ENCODE peak calls at places on chromosomes 2 and 18, in five cellular contexts. One of them, this sample, is unnamed.

GRCh38 chr18:44630118-44630517 is 50.6 kb upstream of the SETBP1 start:
- DNase-seq in NCI-H1105 treated with DMSO at 0.1 percent for 48 hours: no peak
- DNase-seq in cardiac muscle cell: no peak
- DNase-seq in NCI-H345: no peak
- DNase-seq in Jurkat, Clone E6-1: no peak
- DNase-seq in this sample: no peak

GRCh38 chr2:138974651-138975050 is 194.5 kb upstream of the NXPH2 start:
- DNase-seq in NCI-H1105 treated with DMSO at 0.1 percent for 48 hours: no peak
- DNase-seq in cardiac muscle cell: no peak
- DNase-seq in NCI-H345: no peak
- DNase-seq in Jurkat, Clone E6-1: no peak
- DNase-seq in this sample: no peak

GRCh38 chr2:18830962-18831361 is 241.6 kb upstream of the NT5C1B start:
- DNase-seq in NCI-H1105 treated with DMSO at 0.1 percent for 48 hours: no peak
- DNase-seq in cardiac muscle cell: no peak
- DNase-seq in NCI-H345: no peak
- DNase-seq in Jurkat, Clone E6-1: no peak
- DNase-seq in this sample: no peak

GRCh38 chr2:222722327-222722946 is 51.0 kb downstream of the MOGAT1 start:
- DNase-seq in NCI-H1105 treated with DMSO at 0.1 percent for 48 hours: no peak
- DNase-seq in cardiac muscle cell: no peak
- DNase-seq in NCI-H345: no peak
- DNase-seq in Jurkat, Clone E6-1: no peak
- DNase-seq in this sample: no peak

GRCh38 chr2:51813245-51813644 is 781.3 kb upstream of the NRXN1 start:
- DNase-seq in NCI-H1105 treated with DMSO at 0.1 percent for 48 hours: no peak
- DNase-seq in cardiac muscle cell: no peak
- DNase-seq in NCI-H345: no peak
- DNase-seq in Jurkat, Clone E6-1: no peak
- DNase-seq in this sample: no peak

GRCh38 chr2:216339456-216340279 is 32.6 kb downstream of the MARCHF4 start:
- DNase-seq in NCI-H1105 treated with DMSO at 0.1 percent for 48 hours: peak; percentile 77
- DNase-seq in cardiac muscle cell: peak; percentile 57
- DNase-seq in NCI-H345: peak; percentile 90
- DNase-seq in Jurkat, Clone E6-1: no peak
- DNase-seq in this sample: peak; percentile 75

GRCh38 chr2:168524005-168524404 is 67.9 kb downstream of the CERS6 start:
- DNase-seq in NCI-H1105 treated with DMSO at 0.1 percent for 48 hours: no peak
- DNase-seq in cardiac muscle cell: no peak
- DNase-seq in NCI-H345: no peak
- DNase-seq in Jurkat, Clone E6-1: no peak
- DNase-seq in this sample: no peak

GRCh38 chr2:237407734-237408133 is 6.2 kb downstream of the COL6A3 start:
- DNase-seq in NCI-H1105 treated with DMSO at 0.1 percent for 48 hours: no peak
- DNase-seq in cardiac muscle cell: no peak
- DNase-seq in NCI-H345: no peak
- DNase-seq in Jurkat, Clone E6-1: no peak
- DNase-seq in this sample: no peak

GRCh38 chr2:193518061-193518817 is 1323.5 kb upstream of the TMEFF2 start:
- DNase-seq in NCI-H1105 treated with DMSO at 0.1 percent for 48 hours: no peak
- DNase-seq in cardiac muscle cell: no peak
- DNase-seq in NCI-H345: no peak
- DNase-seq in Jurkat, Clone E6-1: no peak
- DNase-seq in this sample: peak; percentile 42

GRCh38 chr2:163732718-163733117 is 3.1 kb downstream of the FIGN start:
- DNase-seq in NCI-H1105 treated with DMSO at 0.1 percent for 48 hours: no peak
- DNase-seq in cardiac muscle cell: no peak
- DNase-seq in NCI-H345: no peak
- DNase-seq in Jurkat, Clone E6-1: no peak
- DNase-seq in this sample: no peak

GRCh38 chr2:189328451-189329249 is 112.6 kb upstream of the WDR75 start:
- DNase-seq in NCI-H1105 treated with DMSO at 0.1 percent for 48 hours: no peak
- DNase-seq in cardiac muscle cell: no peak
- DNase-seq in NCI-H345: no peak
- DNase-seq in Jurkat, Clone E6-1: no peak
- DNase-seq in this sample: peak; percentile 33

GRCh38 chr18:28559511-28559910 is 382.6 kb upstream of the CDH2 start:
- DNase-seq in NCI-H1105 treated with DMSO at 0.1 percent for 48 hours: peak; percentile 32
- DNase-seq in cardiac muscle cell: no peak
- DNase-seq in NCI-H345: no peak
- DNase-seq in Jurkat, Clone E6-1: no peak
- DNase-seq in this sample: peak; percentile 2

GRCh38 chr18:62790836-62791772 is 75.8 kb downstream of the PHLPP1 start:
- DNase-seq in NCI-H1105 treated with DMSO at 0.1 percent for 48 hours: peak; percentile 35
- DNase-seq in cardiac muscle cell: no peak
- DNase-seq in NCI-H345: no peak
- DNase-seq in Jurkat, Clone E6-1: peak; percentile 52
- DNase-seq in this sample: no peak

GRCh38 chr18:80106482-80107051 is 2.5 kb upstream of the ADNP2 start:
- DNase-seq in NCI-H1105 treated with DMSO at 0.1 percent for 48 hours: no peak
- DNase-seq in cardiac muscle cell: no peak
- DNase-seq in NCI-H345: no peak
- DNase-seq in Jurkat, Clone E6-1: no peak
- DNase-seq in this sample: no peak

GRCh38 chr2:136008205-136008865 is 22.9 kb upstream of the DARS1 start:
- DNase-seq in NCI-H1105 treated with DMSO at 0.1 percent for 48 hours: no peak
- DNase-seq in cardiac muscle cell: no peak
- DNase-seq in NCI-H345: no peak
- DNase-seq in Jurkat, Clone E6-1: peak; percentile 92
- DNase-seq in this sample: no peak

GRCh38 chr18:8858888-8859511 is 153.6 kb downstream of the MTCL1 start:
- DNase-seq in NCI-H1105 treated with DMSO at 0.1 percent for 48 hours: no peak
- DNase-seq in cardiac muscle cell: no peak
- DNase-seq in NCI-H345: no peak
- DNase-seq in Jurkat, Clone E6-1: no peak
- DNase-seq in this sample: peak; percentile 66

GRCh38 chr18:55552498-55553189 is 35.3 kb downstream of the TCF4 start:
- DNase-seq in NCI-H1105 treated with DMSO at 0.1 percent for 48 hours: peak; percentile 84
- DNase-seq in cardiac muscle cell: no peak
- DNase-seq in NCI-H345: peak; percentile 88
- DNase-seq in Jurkat, Clone E6-1: no peak
- DNase-seq in this sample: peak; percentile 76

GRCh38 chr2:71849603-71850305 is 297.9 kb downstream of the CYP26B1 start:
- DNase-seq in NCI-H1105 treated with DMSO at 0.1 percent for 48 hours: no peak
- DNase-seq in cardiac muscle cell: no peak
- DNase-seq in NCI-H345: no peak
- DNase-seq in Jurkat, Clone E6-1: no peak
- DNase-seq in this sample: no peak

GRCh38 chr18:46407471-46408166 is 249.4 kb downstream of the LOXHD1 start:
- DNase-seq in NCI-H1105 treated with DMSO at 0.1 percent for 48 hours: no peak
- DNase-seq in cardiac muscle cell: no peak
- DNase-seq in NCI-H345: no peak
- DNase-seq in Jurkat, Clone E6-1: no peak
- DNase-seq in this sample: no peak

GRCh38 chr2:191929288-191929687 is 82.4 kb upstream of the CAVIN2 start:
- DNase-seq in NCI-H1105 treated with DMSO at 0.1 percent for 48 hours: no peak
- DNase-seq in cardiac muscle cell: no peak
- DNase-seq in NCI-H345: no peak
- DNase-seq in Jurkat, Clone E6-1: no peak
- DNase-seq in this sample: no peak

This sample was measured in Daoy.